ENCODE peak calls at places on chromosomes 11 and 22, in four cellular contexts. R, A, P and Z are unnamed samples.

GRCh38 chr11:130510407-130511006 is 62.1 kb downstream of the ADAMTS15 start:
- DNase-seq in A (no peak), P (no peak), R (no peak), Z (no peak)

GRCh38 chr11:17686185-17686980 is 33.0 kb upstream of the MYOD1 start:
- DNase-seq in R (no peak), A (no peak), P (no peak), Z (peak)

GRCh38 chr11:121106812-121107211 is 5.8 kb downstream of the TECTA start:
- DNase-seq in R (no peak), A (no peak), P (no peak), Z (no peak)

GRCh38 chr11:71558996-71559395 is 6.4 kb upstream of the KRTAP5-10 start:
- DNase-seq in P (no peak), A (no peak), R (no peak), Z (no peak)

GRCh38 chr11:67312187-67313021 is 9.1 kb downstream of the SSH3 start:
- DNase-seq in R (no peak), A (no peak), P (no peak), Z (no peak)

GRCh38 chr22:39317084-39317755 is 2.2 kb downstream of the RPL3 start:
- DNase-seq in A (no peak), R (no peak), P (no peak), Z (no peak)

GRCh38 chr11:117690484-117691205 is 106.4 kb downstream of the DSCAML1 start:
- DNase-seq in A (no peak), R (no peak), P (no peak), Z (no peak)

GRCh38 chr22:43855431-43855830 is 6.9 kb downstream of the SULT4A1 start:
- DNase-seq in P (no peak), A (no peak), R (no peak), Z (no peak)

GRCh38 chr11:64206457-64207246 is at the start of gene FERMT3:
- DNase-seq in P (peak), R (no peak), A (no peak), Z (no peak)

GRCh38 chr22:44870021-44870420 is 117.6 kb downstream of the ARHGAP8 start:
- DNase-seq in R (no peak), A (no peak), P (no peak), Z (no peak)

GRCh38 chr11:130581631-130582030 is 133.2 kb downstream of the ADAMTS15 start:
- DNase-seq in P (no peak), R (no peak), A (no peak), Z (no peak)

GRCh38 chr22:43202326-43202725 is 15.4 kb upstream of the TTLL12 start:
- DNase-seq in A (no peak), R (no peak), P (no peak), Z (no peak)

GRCh38 chr11:69455969-69456368 is 25.5 kb upstream of the LINC01488 start:
- DNase-seq in P (no peak), R (no peak), A (no peak), Z (no peak)

GRCh38 chr11:45400594-45400993 is 114.5 kb upstream of the SYT13 start:
- DNase-seq in P (no peak), R (peak), A (peak), Z (no peak)

GRCh38 chr11:72524711-72525110 is 90.4 kb upstream of the CLPB start:
- DNase-seq in R (no peak), P (no peak), A (no peak), Z (no peak)

GRCh38 chr11:104534268-104534667 is 364.0 kb downstream of the CASP12 start:
- DNase-seq in R (peak), A (no peak), P (no peak), Z (no peak)

GRCh38 chr22:31829505-31829904 is 75.7 kb downstream of the DEPDC5 start:
- DNase-seq in R (peak), A (peak), P (peak), Z (no peak)

GRCh38 chr11:129251067-129251466 is 58.9 kb upstream of the ARHGAP32 start:
- DNase-seq in A (no peak), P (no peak), R (peak), Z (no peak)

GRCh38 chr11:111360150-111361043 is 18.7 kb downstream of the POU2AF1 start:
- DNase-seq in A (no peak), R (no peak), P (no peak), Z (no peak)

GRCh38 chr11:10758959-10759358 is 7.9 kb downstream of the CTR9 start:
- DNase-seq in P (no peak), R (no peak), A (peak), Z (peak)

GRCh38 chr22:19035474-19036228 is 86.6 kb downstream of the DGCR2 start:
- DNase-seq in R (no peak), P (no peak), A (peak), Z (peak)

GRCh38 chr22:22506736-22507135 is 1.8 kb downstream of the ZNF280B start:
- DNase-seq in A (no peak), R (no peak), P (no peak), Z (no peak)

GRCh38 chr22:37044634-37045625 is 6.6 kb upstream of the KCTD17 start:
- DNase-seq in A (peak), P (no peak), R (no peak), Z (no peak)

GRCh38 chr11:21785351-21785750 is 407.5 kb upstream of the ANO5 start:
- DNase-seq in P (no peak), R (no peak), A (no peak), Z (no peak)

GRCh38 chr11:14340721-14341120 is 18.3 kb downstream of the RRAS2 start:
- DNase-seq in R (no peak), P (no peak), A (no peak), Z (no peak)

GRCh38 chr11:2814751-2815150 is 70.8 kb downstream of the CDKN1C start:
- DNase-seq in A (no peak), R (no peak), P (no peak), Z (no peak)

GRCh38 chr11:80436547-80436946 is 995.7 kb upstream of the TENM4 start:
- DNase-seq in P (no peak), A (no peak), R (no peak), Z (no peak)

GRCh38 chr11:67248653-67249052 is 17.6 kb upstream of the GRK2 start:
- DNase-seq in P (no peak), A (peak), R (no peak), Z (no peak)

GRCh38 chr11:10050561-10050960 is 243.5 kb downstream of the SBF2 start:
- DNase-seq in P (no peak), R (no peak), A (no peak), Z (no peak)

GRCh38 chr11:65609236-65609635 is 4.8 kb downstream of the MAP3K11 start:
- DNase-seq in R (no peak), A (no peak), P (no peak), Z (no peak)